ENCODE peak calls at places on chromosomes 13 and 19, in seven cellular contexts. One of them, this sample, is unnamed.

GRCh38 chr13:21676611-21677021 is 5.7 kb downstream of the FGF9 start:
- DNase-seq in NCI-H2081: peak; percentile 35
- DNase-seq in NCI-H510A treated with DMSO at 0.1 percent for 48 hours: peak; percentile 44
- DNase-seq in ACHN: peak; percentile 29
- DNase-seq in kidney tubule cell: peak; percentile 71
- DNase-seq in memory B cell: no peak
- DNase-seq in fibroblast of mammary gland: no peak
- DNase-seq in this sample: no peak

GRCh38 chr13:22076658-22077057 is 405.8 kb downstream of the FGF9 start:
- DNase-seq in NCI-H2081: no peak
- DNase-seq in NCI-H510A treated with DMSO at 0.1 percent for 48 hours: peak; percentile 43
- DNase-seq in ACHN: no peak
- DNase-seq in kidney tubule cell: no peak
- DNase-seq in memory B cell: no peak
- DNase-seq in fibroblast of mammary gland: no peak
- DNase-seq in this sample: no peak

GRCh38 chr19:6047741-6048231 is 62.5 kb downstream of the RFX2 start:
- DNase-seq in NCI-H2081: peak; percentile 59
- DNase-seq in NCI-H510A treated with DMSO at 0.1 percent for 48 hours: peak; percentile 59
- DNase-seq in ACHN: peak; percentile 68
- DNase-seq in kidney tubule cell: peak; percentile 41
- DNase-seq in memory B cell: no peak
- DNase-seq in fibroblast of mammary gland: peak; percentile 46
- DNase-seq in this sample: no peak

GRCh38 chr19:47781590-47782318 is 3.3 kb downstream of the SELENOW start:
- DNase-seq in NCI-H2081: no peak
- DNase-seq in NCI-H510A treated with DMSO at 0.1 percent for 48 hours: no peak
- DNase-seq in ACHN: no peak
- DNase-seq in kidney tubule cell: no peak
- DNase-seq in memory B cell: no peak
- DNase-seq in fibroblast of mammary gland: no peak
- DNase-seq in this sample: no peak

GRCh38 chr13:91046715-91047327 is 300.7 kb upstream of the MIR17HG start:
- DNase-seq in NCI-H2081: no peak
- DNase-seq in NCI-H510A treated with DMSO at 0.1 percent for 48 hours: no peak
- DNase-seq in ACHN: peak; percentile 31
- DNase-seq in kidney tubule cell: no peak
- DNase-seq in memory B cell: no peak
- DNase-seq in fibroblast of mammary gland: no peak
- DNase-seq in this sample: no peak

GRCh38 chr19:20250627-20251026 is 83.6 kb downstream of the ZNF486 start:
- DNase-seq in NCI-H2081: no peak
- DNase-seq in NCI-H510A treated with DMSO at 0.1 percent for 48 hours: no peak
- DNase-seq in ACHN: no peak
- DNase-seq in kidney tubule cell: no peak
- DNase-seq in memory B cell: no peak
- DNase-seq in fibroblast of mammary gland: no peak
- DNase-seq in this sample: no peak

GRCh38 chr19:3055741-3056453 is 6.4 kb downstream of the TLE5 start:
- DNase-seq in NCI-H2081: peak; percentile 95
- DNase-seq in NCI-H510A treated with DMSO at 0.1 percent for 48 hours: peak; percentile 57
- DNase-seq in ACHN: no peak
- DNase-seq in kidney tubule cell: peak; percentile 88
- DNase-seq in memory B cell: no peak
- DNase-seq in fibroblast of mammary gland: no peak
- DNase-seq in this sample: peak; percentile 87

GRCh38 chr19:29663861-29664752 is 1.2 kb upstream of the PLEKHF1 start:
- DNase-seq in NCI-H2081: no peak
- DNase-seq in NCI-H510A treated with DMSO at 0.1 percent for 48 hours: no peak
- DNase-seq in ACHN: no peak
- DNase-seq in kidney tubule cell: peak; percentile 45
- DNase-seq in memory B cell: no peak
- DNase-seq in fibroblast of mammary gland: no peak
- DNase-seq in this sample: peak; percentile 25

GRCh38 chr19:2043864-2044708 is 7.0 kb downstream of the MKNK2 start:
- DNase-seq in NCI-H2081: no peak
- DNase-seq in NCI-H510A treated with DMSO at 0.1 percent for 48 hours: no peak
- DNase-seq in ACHN: no peak
- DNase-seq in kidney tubule cell: no peak
- DNase-seq in memory B cell: peak; percentile 39
- DNase-seq in fibroblast of mammary gland: no peak
- DNase-seq in this sample: no peak

GRCh38 chr19:21569497-21569870 is 64.1 kb downstream of the ZNF429 start:
- DNase-seq in NCI-H2081: no peak
- DNase-seq in NCI-H510A treated with DMSO at 0.1 percent for 48 hours: no peak
- DNase-seq in ACHN: no peak
- DNase-seq in kidney tubule cell: peak; percentile 67
- DNase-seq in memory B cell: no peak
- DNase-seq in fibroblast of mammary gland: peak; percentile 6
- DNase-seq in this sample: no peak

GRCh38 chr13:51997641-51998330 is 13.5 kb downstream of the ATP7B start:
- DNase-seq in NCI-H2081: no peak
- DNase-seq in NCI-H510A treated with DMSO at 0.1 percent for 48 hours: peak; percentile 38
- DNase-seq in ACHN: no peak
- DNase-seq in kidney tubule cell: no peak
- DNase-seq in memory B cell: no peak
- DNase-seq in fibroblast of mammary gland: no peak
- DNase-seq in this sample: no peak

GRCh38 chr19:17829855-17830566 is 8.7 kb upstream of the INSL3 start:
- DNase-seq in NCI-H2081: peak; percentile 57
- DNase-seq in NCI-H510A treated with DMSO at 0.1 percent for 48 hours: peak; percentile 8
- DNase-seq in ACHN: peak; percentile 80
- DNase-seq in kidney tubule cell: peak; percentile 74
- DNase-seq in memory B cell: no peak
- DNase-seq in fibroblast of mammary gland: peak; percentile 44
- DNase-seq in this sample: peak; percentile 80

GRCh38 chr19:36150586-36150985 is 1.7 kb downstream of the COX7A1 start:
- DNase-seq in NCI-H2081: no peak
- DNase-seq in NCI-H510A treated with DMSO at 0.1 percent for 48 hours: no peak
- DNase-seq in ACHN: no peak
- DNase-seq in kidney tubule cell: no peak
- DNase-seq in memory B cell: no peak
- DNase-seq in fibroblast of mammary gland: no peak
- DNase-seq in this sample: no peak

GRCh38 chr19:44755219-44755618 is 6.7 kb downstream of the BCL3 start:
- DNase-seq in NCI-H2081: no peak
- DNase-seq in NCI-H510A treated with DMSO at 0.1 percent for 48 hours: no peak
- DNase-seq in ACHN: no peak
- DNase-seq in kidney tubule cell: no peak
- DNase-seq in memory B cell: no peak
- DNase-seq in fibroblast of mammary gland: no peak
- DNase-seq in this sample: no peak

GRCh38 chr13:47832458-47832972 is 168.6 kb downstream of the SUCLA2 start:
- DNase-seq in NCI-H2081: no peak
- DNase-seq in NCI-H510A treated with DMSO at 0.1 percent for 48 hours: no peak
- DNase-seq in ACHN: no peak
- DNase-seq in kidney tubule cell: no peak
- DNase-seq in memory B cell: no peak
- DNase-seq in fibroblast of mammary gland: no peak
- DNase-seq in this sample: no peak

GRCh38 chr13:99614465-99614885 is 113.2 kb downstream of the TM9SF2 start:
- DNase-seq in NCI-H2081: no peak
- DNase-seq in NCI-H510A treated with DMSO at 0.1 percent for 48 hours: no peak
- DNase-seq in ACHN: peak; percentile 51
- DNase-seq in kidney tubule cell: peak; percentile 52
- DNase-seq in memory B cell: peak; percentile 14
- DNase-seq in fibroblast of mammary gland: no peak
- DNase-seq in this sample: no peak

GRCh38 chr13:98910501-98910951 is 67.3 kb downstream of the DOCK9 start:
- DNase-seq in NCI-H2081: peak; percentile 16
- DNase-seq in NCI-H510A treated with DMSO at 0.1 percent for 48 hours: no peak
- DNase-seq in ACHN: peak; percentile 32
- DNase-seq in kidney tubule cell: peak; percentile 90
- DNase-seq in memory B cell: no peak
- DNase-seq in fibroblast of mammary gland: peak; percentile 77
- DNase-seq in this sample: peak; percentile 74

GRCh38 chr13:40963927-40964326 is 55.2 kb downstream of the ELF1 start:
- DNase-seq in NCI-H2081: no peak
- DNase-seq in NCI-H510A treated with DMSO at 0.1 percent for 48 hours: no peak
- DNase-seq in ACHN: peak; percentile 42
- DNase-seq in kidney tubule cell: peak; percentile 69
- DNase-seq in memory B cell: no peak
- DNase-seq in fibroblast of mammary gland: peak; percentile 63
- DNase-seq in this sample: peak; percentile 33

GRCh38 chr13:113063091-113063491 is 42.5 kb upstream of the F7 start:
- DNase-seq in NCI-H2081: no peak
- DNase-seq in NCI-H510A treated with DMSO at 0.1 percent for 48 hours: no peak
- DNase-seq in ACHN: no peak
- DNase-seq in kidney tubule cell: no peak
- DNase-seq in memory B cell: no peak
- DNase-seq in fibroblast of mammary gland: no peak
- DNase-seq in this sample: no peak

GRCh38 chr19:708154-709141 is at the start of gene PALM:
- DNase-seq in NCI-H2081: peak; percentile 26
- DNase-seq in NCI-H510A treated with DMSO at 0.1 percent for 48 hours: no peak
- DNase-seq in ACHN: peak; percentile 22
- DNase-seq in kidney tubule cell: no peak
- DNase-seq in memory B cell: no peak
- DNase-seq in fibroblast of mammary gland: no peak
- DNase-seq in this sample: peak; percentile 9

GRCh38 chr13:59493436-59493965 is 670.2 kb downstream of the DIAPH3 start:
- DNase-seq in NCI-H2081: no peak
- DNase-seq in NCI-H510A treated with DMSO at 0.1 percent for 48 hours: no peak
- DNase-seq in ACHN: no peak
- DNase-seq in kidney tubule cell: peak; percentile 16
- DNase-seq in memory B cell: no peak
- DNase-seq in fibroblast of mammary gland: no peak
- DNase-seq in this sample: no peak

GRCh38 chr13:36356058-36356457 is 9.9 kb upstream of the SPART start:
- DNase-seq in NCI-H2081: no peak
- DNase-seq in NCI-H510A treated with DMSO at 0.1 percent for 48 hours: no peak
- DNase-seq in ACHN: no peak
- DNase-seq in kidney tubule cell: no peak
- DNase-seq in memory B cell: no peak
- DNase-seq in fibroblast of mammary gland: no peak
- DNase-seq in this sample: no peak

GRCh38 chr19:14767466-14767971 is 10.8 kb downstream of the ADGRE2 start:
- DNase-seq in NCI-H2081: no peak
- DNase-seq in NCI-H510A treated with DMSO at 0.1 percent for 48 hours: no peak
- DNase-seq in ACHN: no peak
- DNase-seq in kidney tubule cell: no peak
- DNase-seq in memory B cell: no peak
- DNase-seq in fibroblast of mammary gland: no peak
- DNase-seq in this sample: no peak

GRCh38 chr13:47679391-47679790 is 321.7 kb downstream of the SUCLA2 start:
- DNase-seq in NCI-H2081: no peak
- DNase-seq in NCI-H510A treated with DMSO at 0.1 percent for 48 hours: no peak
- DNase-seq in ACHN: no peak
- DNase-seq in kidney tubule cell: peak; percentile 47
- DNase-seq in memory B cell: no peak
- DNase-seq in fibroblast of mammary gland: peak; percentile 88
- DNase-seq in this sample: peak; percentile 60

GRCh38 chr19:9171393-9171991 is 7.3 kb upstream of the OR7D2 start:
- DNase-seq in NCI-H2081: no peak
- DNase-seq in NCI-H510A treated with DMSO at 0.1 percent for 48 hours: no peak
- DNase-seq in ACHN: no peak
- DNase-seq in kidney tubule cell: no peak
- DNase-seq in memory B cell: no peak
- DNase-seq in fibroblast of mammary gland: no peak
- DNase-seq in this sample: no peak

GRCh38 chr13:45242070-45242469 is 41.2 kb upstream of the KCTD4 start:
- DNase-seq in NCI-H2081: no peak
- DNase-seq in NCI-H510A treated with DMSO at 0.1 percent for 48 hours: no peak
- DNase-seq in ACHN: peak; percentile 51
- DNase-seq in kidney tubule cell: peak; percentile 58
- DNase-seq in memory B cell: no peak
- DNase-seq in fibroblast of mammary gland: peak; percentile 56
- DNase-seq in this sample: peak; percentile 48

GRCh38 chr13:60619461-60619860 is 222.4 kb downstream of the TDRD3 start:
- DNase-seq in NCI-H2081: no peak
- DNase-seq in NCI-H510A treated with DMSO at 0.1 percent for 48 hours: no peak
- DNase-seq in ACHN: no peak
- DNase-seq in kidney tubule cell: no peak
- DNase-seq in memory B cell: no peak
- DNase-seq in fibroblast of mammary gland: no peak
- DNase-seq in this sample: no peak

GRCh38 chr13:24632382-24633121 is 47.7 kb upstream of the ATP12A start:
- DNase-seq in NCI-H2081: no peak
- DNase-seq in NCI-H510A treated with DMSO at 0.1 percent for 48 hours: no peak
- DNase-seq in ACHN: no peak
- DNase-seq in kidney tubule cell: peak; percentile 33
- DNase-seq in memory B cell: no peak
- DNase-seq in fibroblast of mammary gland: peak; percentile 53
- DNase-seq in this sample: no peak

GRCh38 chr19:2320057-2320456 is 8.3 kb downstream of the LSM7 start:
- DNase-seq in NCI-H2081: no peak
- DNase-seq in NCI-H510A treated with DMSO at 0.1 percent for 48 hours: no peak
- DNase-seq in ACHN: no peak
- DNase-seq in kidney tubule cell: no peak
- DNase-seq in memory B cell: no peak
- DNase-seq in fibroblast of mammary gland: no peak
- DNase-seq in this sample: no peak

GRCh38 chr13:60642552-60642951 is 245.5 kb downstream of the TDRD3 start:
- DNase-seq in NCI-H2081: no peak
- DNase-seq in NCI-H510A treated with DMSO at 0.1 percent for 48 hours: no peak
- DNase-seq in ACHN: no peak
- DNase-seq in kidney tubule cell: peak; percentile 34
- DNase-seq in memory B cell: no peak
- DNase-seq in fibroblast of mammary gland: no peak
- DNase-seq in this sample: no peak

GRCh38 chr13:109779876-109780516 is 6.4 kb downstream of the IRS2 start:
- DNase-seq in NCI-H2081: no peak
- DNase-seq in NCI-H510A treated with DMSO at 0.1 percent for 48 hours: no peak
- DNase-seq in ACHN: no peak
- DNase-seq in kidney tubule cell: no peak
- DNase-seq in memory B cell: no peak
- DNase-seq in fibroblast of mammary gland: no peak
- DNase-seq in this sample: no peak

GRCh38 chr13:85140192-85140591 is 659.0 kb downstream of the SLITRK6 start:
- DNase-seq in NCI-H2081: no peak
- DNase-seq in NCI-H510A treated with DMSO at 0.1 percent for 48 hours: no peak
- DNase-seq in ACHN: no peak
- DNase-seq in kidney tubule cell: no peak
- DNase-seq in memory B cell: no peak
- DNase-seq in fibroblast of mammary gland: no peak
- DNase-seq in this sample: peak; percentile 24

GRCh38 chr13:109835321-109835720 is 48.9 kb upstream of the IRS2 start:
- DNase-seq in NCI-H2081: no peak
- DNase-seq in NCI-H510A treated with DMSO at 0.1 percent for 48 hours: no peak
- DNase-seq in ACHN: no peak
- DNase-seq in kidney tubule cell: no peak
- DNase-seq in memory B cell: no peak
- DNase-seq in fibroblast of mammary gland: peak; percentile 23
- DNase-seq in this sample: no peak

GRCh38 chr19:19997656-19998268 is 41.5 kb downstream of the ZNF682 start:
- DNase-seq in NCI-H2081: no peak
- DNase-seq in NCI-H510A treated with DMSO at 0.1 percent for 48 hours: no peak
- DNase-seq in ACHN: no peak
- DNase-seq in kidney tubule cell: peak; percentile 2
- DNase-seq in memory B cell: peak; percentile 1
- DNase-seq in fibroblast of mammary gland: peak; percentile 1
- DNase-seq in this sample: no peak

GRCh38 chr13:114080739-114081561 is 51.5 kb downstream of the RASA3 start:
- DNase-seq in NCI-H2081: no peak
- DNase-seq in NCI-H510A treated with DMSO at 0.1 percent for 48 hours: no peak
- DNase-seq in ACHN: no peak
- DNase-seq in kidney tubule cell: no peak
- DNase-seq in memory B cell: no peak
- DNase-seq in fibroblast of mammary gland: no peak
- DNase-seq in this sample: no peak

GRCh38 chr19:12965017-12965811 is 4.2 kb upstream of the DAND5 start:
- DNase-seq in NCI-H2081: peak; percentile 76
- DNase-seq in NCI-H510A treated with DMSO at 0.1 percent for 48 hours: peak; percentile 61
- DNase-seq in ACHN: peak; percentile 70
- DNase-seq in kidney tubule cell: peak; percentile 77
- DNase-seq in memory B cell: peak; percentile 84
- DNase-seq in fibroblast of mammary gland: peak; percentile 66
- DNase-seq in this sample: peak; percentile 48